ENCODE peak calls at places on chromosomes 13 and 19, in four cellular contexts. M, C, G and R are unnamed samples.

GRCh38 chr13:79481685-79482052 is 714 bp downstream of the NDFIP2 start:
- DNase-seq in C (peak; percentile 32), M (no peak), G (no peak), R (no peak)

GRCh38 chr13:112889351-112890290 is 79.4 kb upstream of the MCF2L start:
- DNase-seq in M (no peak), G (no peak), C (no peak), R (no peak)

GRCh38 chr13:27522847-27523246 is 72.5 kb upstream of the MTIF3 start:
- DNase-seq in M (no peak), G (no peak), C (no peak), R (no peak)

GRCh38 chr13:80273717-80274116 is 67.2 kb downstream of the SPRY2 start:
- DNase-seq in G (no peak), M (no peak), C (no peak), R (no peak)

GRCh38 chr19:49716154-49716553 is 25.2 kb downstream of the CPT1C start:
- DNase-seq in M (no peak), G (no peak), C (peak; percentile 55), R (no peak)

GRCh38 chr13:46202956-46203355 is 8.8 kb upstream of the LRRC63 start:
- DNase-seq in M (no peak), G (no peak), C (no peak), R (no peak)

GRCh38 chr13:73924607-73925006 is 209.6 kb downstream of the KLF12 start:
- DNase-seq in G (peak; percentile 33), M (no peak), C (no peak), R (no peak)

GRCh38 chr13:98978280-98978679 is 416 bp upstream of the DOCK9 start:
- DNase-seq in G (no peak), C (no peak), M (peak; percentile 90), R (peak; percentile 92)

GRCh38 chr13:29935309-29935981 is 85.0 kb upstream of the UBL3 start:
- DNase-seq in C (no peak), G (peak; percentile 74), M (no peak), R (no peak)

GRCh38 chr19:31501427-31502195 is 152.4 kb upstream of the TSHZ3 start:
- DNase-seq in M (no peak), G (no peak), C (no peak), R (no peak)

GRCh38 chr19:39818626-39819097 is 15.3 kb downstream of the DYRK1B start:
- DNase-seq in M (no peak), C (no peak), G (peak; percentile 77), R (no peak)

GRCh38 chr19:43939557-43940260 is 4.6 kb upstream of the ZNF45 start:
- DNase-seq in G (no peak), M (no peak), C (no peak), R (no peak)

DNA sequence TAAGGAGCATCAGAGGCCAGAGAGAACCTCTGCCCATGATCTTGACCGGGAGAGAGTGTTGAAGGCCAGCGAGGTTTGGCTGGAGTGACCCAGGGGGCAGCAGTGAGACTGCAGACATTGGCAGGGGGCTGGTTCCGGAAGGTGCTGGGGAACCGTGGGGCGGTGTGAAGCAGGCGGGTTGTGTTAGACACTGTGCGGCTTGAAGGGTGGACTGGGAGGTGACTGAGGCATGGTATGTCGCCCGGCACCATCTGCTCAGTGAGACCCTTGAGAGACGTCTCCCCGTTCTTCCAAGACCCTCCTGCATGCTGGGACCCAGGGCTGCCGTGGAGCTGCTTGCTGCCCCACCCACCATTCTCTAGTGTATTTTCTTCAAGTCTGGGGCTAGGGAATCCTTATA is 24.6 kb downstream of the CARM1 start:
- DNase-seq in C (no peak), G (no peak), M (no peak), R (no peak)
- H3K9ac ChIP-seq in C (peak overlapping the region; percentile 76), G (no peak overlapping the region), M (no peak overlapping the region), R (no peak overlapping the region)

GRCh38 chr13:43095771-43096719 is 72.7 kb downstream of the DNAJC15 start:
- DNase-seq in M (no peak), G (no peak), C (no peak), R (peak; percentile 68)
- TF ChIP-seq FOS in M (no peak), G (no peak), C (no peak), R (peak; percentile 67)

GRCh38 chr19:17312481-17313113 is 3.2 kb downstream of the DDA1 start:
- DNase-seq in G (no peak), C (no peak), M (no peak), R (no peak)
- H3K9ac ChIP-seq in G (no peak overlapping the region), C (peak overlapping the region; percentile 73), M (no peak overlapping the region), R (no peak overlapping the region)

DNA sequence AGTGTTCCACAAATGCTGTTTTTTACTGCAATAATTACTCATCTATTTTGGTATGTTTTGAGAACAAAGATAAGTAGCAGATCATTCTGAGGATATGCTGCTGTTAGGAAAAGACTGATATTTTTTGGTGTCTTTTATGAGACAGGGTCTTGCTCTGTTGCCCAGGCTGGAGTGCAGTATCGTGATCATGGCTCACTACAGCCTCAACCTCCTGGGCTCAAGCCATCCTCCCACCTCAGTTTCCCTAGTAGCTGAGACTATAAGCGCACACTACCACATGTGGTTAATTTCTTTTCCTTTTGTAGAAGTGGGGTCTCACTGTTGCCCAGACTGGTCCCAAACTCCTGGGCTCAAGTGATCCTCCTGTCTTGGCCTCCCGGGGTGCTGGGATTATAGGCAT is 9.5 kb downstream of the LSM4 start:
- DNase-seq in G (no peak), M (no peak), C (no peak), R (no peak)
- TF ChIP-seq FOS in G (no peak), M (no peak), C (no peak), R (no peak)

GRCh38 chr13:52600666-52601065 is 41.6 kb upstream of the HNRNPA1L2 start:
- DNase-seq in M (no peak), C (no peak), G (no peak), R (peak; percentile 61)

GRCh38 chr13:52599037-52599852 is 43.0 kb upstream of the HNRNPA1L2 start:
- DNase-seq in M (peak; percentile 71), C (no peak), G (no peak), R (peak; percentile 92)

GRCh38 chr13:52597676-52598075 is 44.6 kb upstream of the HNRNPA1L2 start:
- DNase-seq in C (no peak), M (no peak), G (no peak), R (no peak)

DNA sequence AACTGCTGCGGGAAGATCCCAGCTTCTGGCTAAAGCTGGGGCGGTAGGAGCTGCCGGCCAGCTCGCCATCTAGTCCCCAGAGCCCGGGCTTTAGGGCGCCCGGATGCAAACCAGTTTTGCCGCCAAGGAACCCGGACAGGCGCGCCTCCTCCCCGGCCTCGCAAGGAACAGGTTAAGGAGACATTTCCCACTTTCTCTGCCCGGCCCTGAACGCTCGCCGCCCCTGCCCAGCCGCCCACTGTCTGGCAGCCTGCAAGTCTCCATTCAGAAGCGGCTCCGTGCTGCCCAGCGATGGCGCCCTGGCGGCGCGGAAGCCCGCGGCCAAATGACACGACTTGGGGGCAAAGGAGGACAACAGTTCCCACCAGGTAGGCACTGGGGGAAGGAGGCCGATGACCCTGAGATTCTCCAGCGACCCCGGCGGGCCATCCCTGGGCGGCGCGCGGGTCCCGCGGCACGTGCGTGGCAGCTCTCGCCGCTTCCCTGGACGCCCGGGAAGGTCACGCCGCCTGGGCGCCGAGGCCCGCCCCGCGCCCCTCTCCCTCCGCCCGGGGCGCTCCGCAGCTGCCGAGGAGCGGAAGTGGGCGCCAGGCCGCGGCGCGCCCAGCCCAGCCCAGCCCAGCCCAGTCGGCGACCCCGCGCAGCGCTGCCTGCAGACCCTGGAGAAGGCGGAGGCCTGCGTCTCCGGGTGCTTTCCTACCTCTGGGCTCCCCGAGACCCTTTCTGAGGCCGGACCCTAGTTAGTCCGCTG is 42.2 kb upstream of the HNRNPA1L2 start:
- DNase-seq in M (peak; percentile 13), G (no peak), C (no peak), R (peak; percentile 40)
- H3K9ac ChIP-seq in M (peak overlapping the region; percentile 61), G (no peak overlapping the region), C (no peak overlapping the region), R (peak overlapping the region; percentile 91)

GRCh38 chr13:50974268-50974667 is 64.7 kb downstream of the RNASEH2B start:
- DNase-seq in G (no peak), C (no peak), M (no peak), R (no peak)

DNA sequence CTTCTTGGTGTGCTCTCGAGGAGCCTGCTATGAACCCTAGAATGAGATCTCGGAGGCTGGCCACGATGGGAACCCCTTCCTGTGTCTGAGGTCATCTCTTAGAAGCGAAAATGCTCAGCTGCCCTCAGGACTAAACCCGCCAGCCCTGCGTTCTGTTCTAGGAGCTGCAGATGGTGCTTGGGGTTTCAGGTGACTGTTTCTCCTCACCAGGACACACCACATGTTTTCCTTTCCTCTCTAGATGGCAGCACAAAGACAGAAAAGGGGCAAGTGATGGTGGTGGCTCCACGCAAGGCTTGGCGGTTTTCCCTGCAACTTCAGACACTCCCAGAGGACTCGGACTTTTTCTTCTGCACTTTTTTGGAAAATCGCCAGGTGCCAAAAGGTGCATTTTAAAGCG is 60.1 kb downstream of the RNASEH2B start:
- DNase-seq in G (no peak), M (no peak), C (no peak), R (no peak)
- TF ChIP-seq FOS in G (no peak), M (no peak), C (no peak), R (no peak)